ENCODE peak calls at places on chromosomes 2 and 18, in four cellular contexts. U, P, V and G are unnamed samples.

GRCh38 chr2:190663839-190664238 is 15.0 kb downstream of the NAB1 start:
- DNase-seq in U (no peak), P (no peak), V (no peak), G (no peak)

GRCh38 chr2:20221169-20221938 is 3.6 kb downstream of the SDC1 start:
- DNase-seq in U (no peak), P (no peak), V (peak), G (peak)

GRCh38 chr2:47354013-47354816 is 48.7 kb upstream of the MSH2 start:
- DNase-seq in U (no peak), P (peak), V (peak), G (peak)

GRCh38 chr2:67844024-67844540 is 218.7 kb downstream of the C1D start:
- DNase-seq in U (no peak), P (no peak), V (no peak), G (no peak)

GRCh38 chr2:169360984-169361705 is 1.2 kb downstream of the LRP2 start:
- DNase-seq in U (no peak), P (no peak), V (no peak), G (no peak)

GRCh38 chr2:170822885-170823799 is 6.5 kb downstream of the GAD1 start:
- DNase-seq in U (no peak), P (no peak), V (no peak), G (no peak)

GRCh38 chr2:147634801-147635200 is 210.0 kb upstream of the ACVR2A start:
- DNase-seq in U (no peak), P (no peak), V (no peak), G (no peak)

GRCh38 chr18:57915848-57916596 is 112.9 kb upstream of the ATP8B1 start:
- DNase-seq in U (no peak), P (no peak), V (peak), G (no peak)

GRCh38 chr2:179340678-179341077 is 76.0 kb upstream of the SESTD1 start:
- DNase-seq in U (no peak), P (peak), V (peak), G (peak)
- TF ChIP-seq CTCF in U (peak), P (peak), V (peak), G (peak)

GRCh38 chr2:196163285-196163684 is 8.1 kb downstream of the STK17B start:
- DNase-seq in U (no peak), P (no peak), V (no peak), G (no peak)
- TF ChIP-seq CTCF in U (no peak), P (no peak), V (no peak), G (peak)

GRCh38 chr2:71932780-71933466 is 214.7 kb downstream of the CYP26B1 start:
- DNase-seq in U (no peak), P (no peak), V (no peak), G (no peak)

GRCh38 chr2:71934595-71935263 is 212.9 kb downstream of the CYP26B1 start:
- DNase-seq in U (no peak), P (no peak), V (peak), G (no peak)

GRCh38 chr2:71934320-71934593 is 213.4 kb downstream of the CYP26B1 start:
- DNase-seq in U (no peak), P (no peak), V (no peak), G (no peak)

GRCh38 chr2:71932027-71932779 is 215.5 kb downstream of the CYP26B1 start:
- DNase-seq in U (no peak), P (no peak), V (no peak), G (no peak)

DNA sequence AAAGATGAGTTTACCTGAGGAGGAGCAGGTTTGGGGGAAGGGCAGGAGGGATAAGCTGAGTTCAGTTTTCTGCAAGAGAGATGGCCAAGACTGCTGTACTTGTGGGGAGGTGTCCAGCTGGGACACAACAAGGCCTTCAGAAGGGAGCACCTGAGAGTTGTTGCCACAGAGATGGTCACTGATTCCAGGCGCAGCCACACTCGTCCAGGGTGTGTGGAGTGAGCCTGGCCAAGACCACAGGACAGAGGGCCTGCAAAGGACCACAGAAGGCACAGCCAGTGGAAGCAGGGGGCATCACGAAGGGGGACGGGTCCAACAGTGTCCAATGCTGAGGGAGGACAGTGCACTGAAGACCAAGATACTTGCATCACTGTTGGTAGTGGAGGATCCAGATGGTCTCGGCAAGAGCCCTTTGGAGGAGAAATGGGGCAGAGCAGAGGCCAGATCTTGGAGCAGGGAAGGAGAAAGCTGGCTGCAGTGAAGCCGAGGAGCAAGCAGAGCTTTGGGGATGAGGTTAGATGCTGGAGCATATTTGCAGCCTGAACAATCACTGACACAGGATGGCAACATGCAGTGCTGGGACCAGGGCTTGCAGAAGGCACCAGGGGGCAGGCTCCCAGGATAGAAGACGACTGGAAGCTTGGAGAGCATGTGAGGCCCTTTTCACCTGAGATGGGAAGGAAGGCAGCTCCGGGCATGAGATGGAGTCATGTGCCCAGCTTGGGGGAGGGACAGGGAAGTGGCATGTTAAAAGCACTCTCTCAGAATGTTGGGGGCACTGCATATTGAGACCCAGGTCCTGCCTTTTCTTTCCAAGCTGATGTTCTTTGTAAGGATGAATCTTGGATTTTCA is 214.0 kb downstream of the CYP26B1 start:
- DNase-seq in U (no peak), P (no peak), V (peak), G (peak)
- TF ChIP-seq CTCF in U (no peak), P (peak), V (peak), G (peak)

DNA sequence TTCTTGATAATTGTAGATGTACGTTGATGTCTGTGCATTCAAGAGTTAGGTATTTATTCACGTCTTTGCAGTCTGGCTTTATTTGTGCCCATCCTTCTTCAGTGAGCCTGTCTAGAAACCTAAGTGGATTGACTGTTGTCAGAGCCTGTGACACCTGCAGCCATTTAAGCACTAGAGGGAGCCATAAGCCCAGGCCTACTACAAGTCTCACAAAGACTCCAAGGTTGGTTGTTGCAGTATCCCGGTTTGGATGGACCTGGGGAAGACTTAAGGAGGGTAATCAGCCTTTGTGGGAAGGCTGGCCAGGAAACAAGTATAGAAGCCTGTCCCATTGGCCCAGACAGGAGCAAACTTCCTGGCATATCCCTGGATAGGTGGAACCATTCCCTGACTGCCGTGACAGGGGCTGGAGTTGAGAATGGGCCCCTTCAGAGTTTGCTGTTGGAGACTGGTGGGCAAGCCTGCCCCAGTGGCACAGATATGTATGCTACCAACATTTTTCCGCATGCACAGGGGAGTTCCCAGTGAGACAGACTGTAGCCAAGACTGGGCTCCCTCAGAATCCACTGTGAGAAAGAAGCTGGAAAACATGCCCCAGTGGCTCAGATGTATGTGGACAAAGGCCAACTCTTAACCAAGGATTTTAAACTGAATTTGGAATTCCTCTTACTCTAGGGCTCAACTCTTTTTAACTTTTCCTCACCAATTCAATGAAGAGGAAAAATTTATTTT is 9.3 kb upstream of the LRRC30 start:
- DNase-seq in U (peak), P (peak), V (peak), G (peak)
- TF ChIP-seq CTCF in U (peak), P (peak), V (peak), G (peak)

DNA sequence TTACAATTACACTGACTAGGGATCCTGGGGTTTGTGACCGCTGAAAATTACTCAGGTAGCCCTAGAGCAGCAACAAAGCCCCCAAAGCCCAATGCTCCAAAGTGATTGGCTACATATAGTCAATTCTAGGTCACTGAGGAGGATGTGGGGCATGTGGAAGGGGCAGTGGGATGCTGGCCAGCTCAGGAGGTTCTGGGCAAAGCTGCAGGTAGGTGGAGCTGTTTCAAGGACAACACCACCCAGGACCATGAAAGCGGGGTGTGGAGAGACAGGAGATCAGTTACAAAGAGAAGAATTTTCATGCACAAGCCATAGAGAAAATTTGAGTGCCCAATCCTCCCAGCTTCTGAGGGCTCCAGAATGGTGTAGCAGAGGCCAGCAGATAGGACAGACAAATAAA is 75.0 kb upstream of the CCDC85A start:
- DNase-seq in U (no peak), P (no peak), V (no peak), G (no peak)
- TF ChIP-seq CTCF in U (no peak), P (no peak), V (no peak), G (peak)

GRCh38 chr2:182761903-182762302 is 45.8 kb downstream of the DNAJC10 start:
- DNase-seq in U (no peak), P (peak), V (peak), G (no peak)
- TF ChIP-seq CTCF in U (no peak), P (no peak), V (peak), G (peak)

DNA sequence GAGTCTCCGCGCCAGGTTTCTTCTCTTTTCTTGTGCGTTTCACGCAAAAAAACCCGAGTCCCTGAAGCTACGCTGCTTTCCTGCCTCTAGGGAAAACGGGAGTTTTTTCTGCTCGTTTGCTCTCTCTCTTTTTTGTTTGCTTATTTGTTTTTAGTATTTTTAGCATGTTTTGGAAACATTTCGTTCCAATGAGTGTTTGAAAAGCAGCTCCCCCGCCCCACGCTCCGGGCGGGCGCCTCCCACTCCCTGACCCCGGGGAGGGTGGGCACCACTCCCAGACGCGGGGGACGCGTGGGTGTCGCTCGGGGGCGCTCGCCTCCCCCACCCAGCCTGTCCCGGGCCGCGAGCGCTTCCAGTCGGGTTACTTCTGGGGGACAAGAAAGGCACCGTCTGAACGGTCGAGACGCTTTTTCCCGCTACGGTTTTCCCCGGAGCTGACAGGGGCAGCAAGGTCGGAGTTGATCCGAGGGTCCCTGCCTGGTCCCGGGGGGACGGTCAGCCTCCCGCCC is 446 bp upstream of the EFHD1 start:
- DNase-seq in U (no peak), P (peak), V (peak), G (no peak)
- TF ChIP-seq CTCF in U (no peak), P (no peak), V (no peak), G (no peak)

DNA sequence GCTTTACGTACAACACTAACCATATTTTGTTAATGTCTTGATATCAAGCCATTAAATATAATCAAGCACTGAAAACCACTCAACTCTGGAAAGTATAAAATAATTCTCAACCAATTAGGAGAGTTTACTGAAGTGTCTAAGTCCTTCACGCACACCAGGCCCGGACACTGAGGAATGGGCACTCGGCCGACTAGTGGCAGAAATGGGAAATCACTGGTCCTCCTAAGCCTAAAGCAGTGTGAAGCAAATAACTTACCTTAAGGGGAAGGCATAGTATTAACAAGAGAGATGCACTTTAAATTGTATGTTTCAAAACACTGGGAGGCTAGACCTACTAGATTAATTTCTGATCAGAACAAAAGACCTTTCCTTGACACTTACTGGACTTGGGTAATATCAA is 45.7 kb downstream of the FAM210A start:
- DNase-seq in U (no peak), P (no peak), V (peak), G (no peak)
- TF ChIP-seq CTCF in U (peak), P (no peak), V (peak), G (peak)

GRCh38 chr2:178247255-178247654 is 52.9 kb downstream of the OSBPL6 start:
- DNase-seq in U (no peak), P (no peak), V (no peak), G (no peak)
- TF ChIP-seq CTCF in U (no peak), P (no peak), V (no peak), G (no peak)

GRCh38 chr18:37578182-37578678 is 12.6 kb upstream of the CELF4 start:
- DNase-seq in U (no peak), P (no peak), V (no peak), G (no peak)

GRCh38 chr18:37578886-37579513 is 13.4 kb upstream of the CELF4 start:
- DNase-seq in U (no peak), P (no peak), V (peak), G (peak)

GRCh38 chr18:37575646-37576045 is 10.0 kb upstream of the CELF4 start:
- DNase-seq in U (no peak), P (no peak), V (no peak), G (no peak)

GRCh38 chr18:37574113-37574512 is 8.5 kb upstream of the CELF4 start:
- DNase-seq in U (no peak), P (no peak), V (peak), G (no peak)

GRCh38 chr18:37577051-37577611 is 11.5 kb upstream of the CELF4 start:
- DNase-seq in U (no peak), P (no peak), V (peak), G (no peak)
- TF ChIP-seq CTCF in U (no peak), P (no peak), V (no peak), G (no peak)